ENCODE peak calls at places on chromosomes 11 and 22, in eight cellular contexts. One of them, this sample, is unnamed.

GRCh38 chr11:75325713-75326438 is 25.6 kb downstream of the ARRB1 start:
- DNase-seq in heart right ventricle: peak; percentile 45
- DNase-seq in NCI-H510A treated with DMSO at 0.1 percent for 48 hours: no peak
- DNase-seq in nucleus accumbens: peak; percentile 26
- DNase-seq in ureter: no peak
- DNase-seq in stimulated activated CD4-positive, alpha-beta T cell treated with anti-CD3 and anti-CD28 coated beads, Interleukin-15, amount 100 ng/mL, for 1 hour: peak; percentile 35
- DNase-seq in H9: no peak
- DNase-seq in germinal center: no peak
- DNase-seq in this sample: peak; percentile 84

GRCh38 chr11:117413616-117414015 is 86.0 kb downstream of the CEP164 start:
- DNase-seq in heart right ventricle: no peak
- DNase-seq in NCI-H510A treated with DMSO at 0.1 percent for 48 hours: no peak
- DNase-seq in nucleus accumbens: no peak
- DNase-seq in ureter: no peak
- DNase-seq in stimulated activated CD4-positive, alpha-beta T cell treated with anti-CD3 and anti-CD28 coated beads, Interleukin-15, amount 100 ng/mL, for 1 hour: no peak
- DNase-seq in H9: no peak
- DNase-seq in germinal center: no peak
- DNase-seq in this sample: no peak

GRCh38 chr11:5891216-5891800 is 1.7 kb upstream of the OR52E5 start:
- DNase-seq in heart right ventricle: no peak
- DNase-seq in NCI-H510A treated with DMSO at 0.1 percent for 48 hours: peak; percentile 6
- DNase-seq in nucleus accumbens: no peak
- DNase-seq in ureter: no peak
- DNase-seq in stimulated activated CD4-positive, alpha-beta T cell treated with anti-CD3 and anti-CD28 coated beads, Interleukin-15, amount 100 ng/mL, for 1 hour: no peak
- DNase-seq in H9: no peak
- DNase-seq in germinal center: peak; percentile 3
- DNase-seq in this sample: no peak

GRCh38 chr11:82731691-82732277 is 1.9 kb downstream of the FAM181B start:
- DNase-seq in heart right ventricle: no peak
- DNase-seq in NCI-H510A treated with DMSO at 0.1 percent for 48 hours: no peak
- DNase-seq in nucleus accumbens: no peak
- DNase-seq in ureter: no peak
- DNase-seq in stimulated activated CD4-positive, alpha-beta T cell treated with anti-CD3 and anti-CD28 coated beads, Interleukin-15, amount 100 ng/mL, for 1 hour: no peak
- DNase-seq in H9: no peak
- DNase-seq in germinal center: no peak
- DNase-seq in this sample: no peak

GRCh38 chr22:31148953-31149627 is 8.8 kb upstream of the PLA2G3 start:
- DNase-seq in heart right ventricle: peak; percentile 84
- DNase-seq in NCI-H510A treated with DMSO at 0.1 percent for 48 hours: peak; percentile 8
- DNase-seq in nucleus accumbens: no peak
- DNase-seq in ureter: peak; percentile 83
- DNase-seq in stimulated activated CD4-positive, alpha-beta T cell treated with anti-CD3 and anti-CD28 coated beads, Interleukin-15, amount 100 ng/mL, for 1 hour: no peak
- DNase-seq in H9: peak; percentile 91
- DNase-seq in germinal center: peak; percentile 69
- DNase-seq in this sample: peak; percentile 86

GRCh38 chr11:9838961-9839360 is 175.1 kb downstream of the SWAP70 start:
- DNase-seq in heart right ventricle: no peak
- DNase-seq in NCI-H510A treated with DMSO at 0.1 percent for 48 hours: no peak
- DNase-seq in nucleus accumbens: no peak
- DNase-seq in ureter: no peak
- DNase-seq in stimulated activated CD4-positive, alpha-beta T cell treated with anti-CD3 and anti-CD28 coated beads, Interleukin-15, amount 100 ng/mL, for 1 hour: no peak
- DNase-seq in H9: no peak
- DNase-seq in germinal center: no peak
- DNase-seq in this sample: no peak

GRCh38 chr22:16932577-16932976 is 75.4 kb downstream of the GAB4 start:
- DNase-seq in heart right ventricle: no peak
- DNase-seq in NCI-H510A treated with DMSO at 0.1 percent for 48 hours: peak; percentile 16
- DNase-seq in nucleus accumbens: no peak
- DNase-seq in ureter: no peak
- DNase-seq in stimulated activated CD4-positive, alpha-beta T cell treated with anti-CD3 and anti-CD28 coated beads, Interleukin-15, amount 100 ng/mL, for 1 hour: no peak
- DNase-seq in H9: no peak
- DNase-seq in germinal center: no peak
- DNase-seq in this sample: no peak

GRCh38 chr22:28894320-28894719 is 10.9 kb downstream of the ZNRF3 start:
- DNase-seq in heart right ventricle: no peak
- DNase-seq in NCI-H510A treated with DMSO at 0.1 percent for 48 hours: no peak
- DNase-seq in nucleus accumbens: no peak
- DNase-seq in ureter: peak; percentile 57
- DNase-seq in stimulated activated CD4-positive, alpha-beta T cell treated with anti-CD3 and anti-CD28 coated beads, Interleukin-15, amount 100 ng/mL, for 1 hour: no peak
- DNase-seq in H9: no peak
- DNase-seq in germinal center: no peak
- DNase-seq in this sample: peak; percentile 67

GRCh38 chr11:94790771-94791180 is 22.6 kb downstream of the AMOTL1 start:
- DNase-seq in heart right ventricle: no peak
- DNase-seq in NCI-H510A treated with DMSO at 0.1 percent for 48 hours: no peak
- DNase-seq in nucleus accumbens: no peak
- DNase-seq in ureter: no peak
- DNase-seq in stimulated activated CD4-positive, alpha-beta T cell treated with anti-CD3 and anti-CD28 coated beads, Interleukin-15, amount 100 ng/mL, for 1 hour: no peak
- DNase-seq in H9: no peak
- DNase-seq in germinal center: no peak
- DNase-seq in this sample: no peak

GRCh38 chr11:83056204-83056603 is 15.5 kb downstream of the RAB30 start:
- DNase-seq in heart right ventricle: no peak
- DNase-seq in NCI-H510A treated with DMSO at 0.1 percent for 48 hours: no peak
- DNase-seq in nucleus accumbens: no peak
- DNase-seq in ureter: no peak
- DNase-seq in stimulated activated CD4-positive, alpha-beta T cell treated with anti-CD3 and anti-CD28 coated beads, Interleukin-15, amount 100 ng/mL, for 1 hour: no peak
- DNase-seq in H9: no peak
- DNase-seq in germinal center: no peak
- DNase-seq in this sample: no peak

GRCh38 chr11:134947556-134947955 is 535.5 kb upstream of the B3GAT1 start:
- DNase-seq in heart right ventricle: no peak
- DNase-seq in NCI-H510A treated with DMSO at 0.1 percent for 48 hours: no peak
- DNase-seq in nucleus accumbens: no peak
- DNase-seq in ureter: no peak
- DNase-seq in stimulated activated CD4-positive, alpha-beta T cell treated with anti-CD3 and anti-CD28 coated beads, Interleukin-15, amount 100 ng/mL, for 1 hour: no peak
- DNase-seq in H9: no peak
- DNase-seq in germinal center: no peak
- DNase-seq in this sample: no peak

GRCh38 chr11:2839395-2839941 is 46.1 kb downstream of the CDKN1C start:
- DNase-seq in heart right ventricle: no peak
- DNase-seq in NCI-H510A treated with DMSO at 0.1 percent for 48 hours: no peak
- DNase-seq in nucleus accumbens: no peak
- DNase-seq in ureter: no peak
- DNase-seq in stimulated activated CD4-positive, alpha-beta T cell treated with anti-CD3 and anti-CD28 coated beads, Interleukin-15, amount 100 ng/mL, for 1 hour: no peak
- DNase-seq in H9: no peak
- DNase-seq in germinal center: no peak
- DNase-seq in this sample: no peak

GRCh38 chr11:92703431-92703830 is 266.0 kb upstream of the MTNR1B start:
- DNase-seq in heart right ventricle: no peak
- DNase-seq in NCI-H510A treated with DMSO at 0.1 percent for 48 hours: no peak
- DNase-seq in nucleus accumbens: no peak
- DNase-seq in ureter: no peak
- DNase-seq in stimulated activated CD4-positive, alpha-beta T cell treated with anti-CD3 and anti-CD28 coated beads, Interleukin-15, amount 100 ng/mL, for 1 hour: no peak
- DNase-seq in H9: no peak
- DNase-seq in germinal center: no peak
- DNase-seq in this sample: no peak

GRCh38 chr11:11847082-11847481 is 5.3 kb downstream of the USP47 start:
- DNase-seq in heart right ventricle: no peak
- DNase-seq in NCI-H510A treated with DMSO at 0.1 percent for 48 hours: no peak
- DNase-seq in nucleus accumbens: no peak
- DNase-seq in ureter: no peak
- DNase-seq in stimulated activated CD4-positive, alpha-beta T cell treated with anti-CD3 and anti-CD28 coated beads, Interleukin-15, amount 100 ng/mL, for 1 hour: no peak
- DNase-seq in H9: no peak
- DNase-seq in germinal center: no peak
- DNase-seq in this sample: no peak

GRCh38 chr11:109390752-109391151 is 31.2 kb upstream of the C11orf87 start:
- DNase-seq in heart right ventricle: no peak
- DNase-seq in NCI-H510A treated with DMSO at 0.1 percent for 48 hours: no peak
- DNase-seq in nucleus accumbens: no peak
- DNase-seq in ureter: no peak
- DNase-seq in stimulated activated CD4-positive, alpha-beta T cell treated with anti-CD3 and anti-CD28 coated beads, Interleukin-15, amount 100 ng/mL, for 1 hour: no peak
- DNase-seq in H9: no peak
- DNase-seq in germinal center: no peak
- DNase-seq in this sample: no peak

GRCh38 chr11:94623120-94623735 is 56.1 kb downstream of the PIWIL4 start:
- DNase-seq in heart right ventricle: peak; percentile 77
- DNase-seq in NCI-H510A treated with DMSO at 0.1 percent for 48 hours: peak; percentile 81
- DNase-seq in nucleus accumbens: no peak
- DNase-seq in ureter: peak; percentile 57
- DNase-seq in stimulated activated CD4-positive, alpha-beta T cell treated with anti-CD3 and anti-CD28 coated beads, Interleukin-15, amount 100 ng/mL, for 1 hour: peak; percentile 5
- DNase-seq in H9: peak; percentile 84
- DNase-seq in germinal center: peak; percentile 49
- DNase-seq in this sample: no peak

GRCh38 chr11:63851354-63851753 is 12.4 kb downstream of the MARK2 start:
- DNase-seq in heart right ventricle: no peak
- DNase-seq in NCI-H510A treated with DMSO at 0.1 percent for 48 hours: no peak
- DNase-seq in nucleus accumbens: no peak
- DNase-seq in ureter: no peak
- DNase-seq in stimulated activated CD4-positive, alpha-beta T cell treated with anti-CD3 and anti-CD28 coated beads, Interleukin-15, amount 100 ng/mL, for 1 hour: no peak
- DNase-seq in H9: no peak
- DNase-seq in germinal center: no peak
- DNase-seq in this sample: no peak

GRCh38 chr11:86811637-86812321 is 11.4 kb downstream of the PRSS23 start:
- DNase-seq in heart right ventricle: no peak
- DNase-seq in NCI-H510A treated with DMSO at 0.1 percent for 48 hours: no peak
- DNase-seq in nucleus accumbens: no peak
- DNase-seq in ureter: no peak
- DNase-seq in stimulated activated CD4-positive, alpha-beta T cell treated with anti-CD3 and anti-CD28 coated beads, Interleukin-15, amount 100 ng/mL, for 1 hour: no peak
- DNase-seq in H9: no peak
- DNase-seq in germinal center: no peak
- DNase-seq in this sample: no peak

GRCh38 chr11:125413226-125413625 is 82.8 kb downstream of the FEZ1 start:
- DNase-seq in heart right ventricle: no peak
- DNase-seq in NCI-H510A treated with DMSO at 0.1 percent for 48 hours: no peak
- DNase-seq in nucleus accumbens: no peak
- DNase-seq in ureter: no peak
- DNase-seq in stimulated activated CD4-positive, alpha-beta T cell treated with anti-CD3 and anti-CD28 coated beads, Interleukin-15, amount 100 ng/mL, for 1 hour: no peak
- DNase-seq in H9: no peak
- DNase-seq in germinal center: no peak
- DNase-seq in this sample: peak; percentile 45

GRCh38 chr11:69934861-69935494 is 115.8 kb upstream of the FGF3 start:
- DNase-seq in heart right ventricle: no peak
- DNase-seq in NCI-H510A treated with DMSO at 0.1 percent for 48 hours: no peak
- DNase-seq in nucleus accumbens: no peak
- DNase-seq in ureter: no peak
- DNase-seq in stimulated activated CD4-positive, alpha-beta T cell treated with anti-CD3 and anti-CD28 coated beads, Interleukin-15, amount 100 ng/mL, for 1 hour: no peak
- DNase-seq in H9: peak; percentile 82
- DNase-seq in germinal center: no peak
- DNase-seq in this sample: peak; percentile 48

GRCh38 chr22:42872821-42873220 is 15.7 kb upstream of the ARFGAP3 start:
- DNase-seq in heart right ventricle: no peak
- DNase-seq in NCI-H510A treated with DMSO at 0.1 percent for 48 hours: no peak
- DNase-seq in nucleus accumbens: no peak
- DNase-seq in ureter: no peak
- DNase-seq in stimulated activated CD4-positive, alpha-beta T cell treated with anti-CD3 and anti-CD28 coated beads, Interleukin-15, amount 100 ng/mL, for 1 hour: no peak
- DNase-seq in H9: no peak
- DNase-seq in germinal center: no peak
- DNase-seq in this sample: no peak

GRCh38 chr11:37264783-37265182 is 666.7 kb upstream of the RAG2 start:
- DNase-seq in heart right ventricle: peak; percentile 3
- DNase-seq in NCI-H510A treated with DMSO at 0.1 percent for 48 hours: no peak
- DNase-seq in nucleus accumbens: no peak
- DNase-seq in ureter: no peak
- DNase-seq in stimulated activated CD4-positive, alpha-beta T cell treated with anti-CD3 and anti-CD28 coated beads, Interleukin-15, amount 100 ng/mL, for 1 hour: no peak
- DNase-seq in H9: no peak
- DNase-seq in germinal center: no peak
- DNase-seq in this sample: no peak

GRCh38 chr11:121067912-121068652 is 33.0 kb upstream of the TECTA start:
- DNase-seq in heart right ventricle: no peak
- DNase-seq in NCI-H510A treated with DMSO at 0.1 percent for 48 hours: no peak
- DNase-seq in nucleus accumbens: no peak
- DNase-seq in ureter: no peak
- DNase-seq in stimulated activated CD4-positive, alpha-beta T cell treated with anti-CD3 and anti-CD28 coated beads, Interleukin-15, amount 100 ng/mL, for 1 hour: no peak
- DNase-seq in H9: no peak
- DNase-seq in germinal center: no peak
- DNase-seq in this sample: no peak

GRCh38 chr22:36155702-36156101 is 4.9 kb downstream of the APOL3 start:
- DNase-seq in heart right ventricle: peak; percentile 83
- DNase-seq in NCI-H510A treated with DMSO at 0.1 percent for 48 hours: no peak
- DNase-seq in nucleus accumbens: no peak
- DNase-seq in ureter: peak; percentile 78
- DNase-seq in stimulated activated CD4-positive, alpha-beta T cell treated with anti-CD3 and anti-CD28 coated beads, Interleukin-15, amount 100 ng/mL, for 1 hour: no peak
- DNase-seq in H9: no peak
- DNase-seq in germinal center: no peak
- DNase-seq in this sample: peak; percentile 65

GRCh38 chr11:30488304-30488998 is 97.7 kb downstream of the MPPED2 start:
- DNase-seq in heart right ventricle: no peak
- DNase-seq in NCI-H510A treated with DMSO at 0.1 percent for 48 hours: peak; percentile 83
- DNase-seq in nucleus accumbens: no peak
- DNase-seq in ureter: peak; percentile 79
- DNase-seq in stimulated activated CD4-positive, alpha-beta T cell treated with anti-CD3 and anti-CD28 coated beads, Interleukin-15, amount 100 ng/mL, for 1 hour: no peak
- DNase-seq in H9: no peak
- DNase-seq in germinal center: no peak
- DNase-seq in this sample: no peak

GRCh38 chr11:200224-201003 is 6.8 kb downstream of the BET1L start:
- DNase-seq in heart right ventricle: no peak
- DNase-seq in NCI-H510A treated with DMSO at 0.1 percent for 48 hours: no peak
- DNase-seq in nucleus accumbens: no peak
- DNase-seq in ureter: no peak
- DNase-seq in stimulated activated CD4-positive, alpha-beta T cell treated with anti-CD3 and anti-CD28 coated beads, Interleukin-15, amount 100 ng/mL, for 1 hour: no peak
- DNase-seq in H9: no peak
- DNase-seq in germinal center: no peak
- DNase-seq in this sample: no peak

GRCh38 chr11:85076535-85077330 is 550.4 kb downstream of the DLG2 start:
- DNase-seq in heart right ventricle: peak; percentile 15
- DNase-seq in NCI-H510A treated with DMSO at 0.1 percent for 48 hours: peak; percentile 52
- DNase-seq in nucleus accumbens: no peak
- DNase-seq in ureter: no peak
- DNase-seq in stimulated activated CD4-positive, alpha-beta T cell treated with anti-CD3 and anti-CD28 coated beads, Interleukin-15, amount 100 ng/mL, for 1 hour: no peak
- DNase-seq in H9: no peak
- DNase-seq in germinal center: no peak
- DNase-seq in this sample: no peak